ENCODE peak calls at places on chromosomes 1 and 21, in seven cellular contexts. I is dorsolateral prefrontal cortex, P is LNCaP clone FGC, M is colonic mucosa, Q is skeletal muscle cell, B is fibroblast of lung, W is pancreas. R is an unnamed sample.

GRCh38 chr1:156836041-156836654 is 19.5 kb upstream of the SH2D2A start:
- DNase-seq in I (no peak), P (no peak), M (no peak), Q (no peak), B (no peak), W (no peak), R (no peak)

GRCh38 chr1:184785529-184785928 is 30.9 kb upstream of the EDEM3 start:
- DNase-seq in I (no peak), P (no peak), M (no peak), Q (no peak), B (no peak), W (no peak), R (no peak)

GRCh38 chr1:237166593-237167077 is 124.7 kb downstream of the RYR2 start:
- DNase-seq in I (no peak), P (no peak), M (no peak), Q (no peak), B (peak; percentile 70), W (no peak), R (no peak)

GRCh38 chr1:3597599-3597964 is 13.7 kb downstream of the MEGF6 start:
- DNase-seq in I (no peak), P (no peak), M (no peak), Q (no peak), B (no peak), W (no peak), R (peak; percentile 80)

GRCh38 chr1:225532240-225532944 is 104.6 kb upstream of the LBR start:
- DNase-seq in I (no peak), P (no peak), M (no peak), Q (no peak), B (no peak), W (no peak), R (no peak)

GRCh38 chr1:186708578-186709203 is 28.5 kb upstream of the PTGS2 start:
- DNase-seq in I (no peak), P (no peak), M (no peak), Q (no peak), B (peak; percentile 13), W (no peak), R (no peak)

GRCh38 chr1:54944610-54945392 is 35.6 kb upstream of the TMEM61 start:
- DNase-seq in I (peak; percentile 81), P (peak; percentile 61), M (peak; percentile 75), Q (peak; percentile 39), B (peak; percentile 87), W (no peak), R (peak; percentile 83)

GRCh38 chr1:216621536-216621935 is 101.7 kb downstream of the ESRRG start:
- DNase-seq in I (no peak), P (no peak), M (no peak), Q (no peak), B (no peak), W (no peak), R (no peak)

GRCh38 chr1:203275656-203276272 is 29.6 kb upstream of the BTG2 start:
- DNase-seq in I (no peak), P (no peak), M (no peak), Q (no peak), B (no peak), W (no peak), R (no peak)

GRCh38 chr21:32782698-32783097 is 11.1 kb upstream of the PAXBP1 start:
- DNase-seq in I (no peak), P (no peak), M (no peak), Q (no peak), B (no peak), W (no peak), R (no peak)

GRCh38 chr1:3943123-3943431 is 43.0 kb upstream of the C1orf174 start:
- DNase-seq in I (no peak), P (no peak), M (no peak), Q (no peak), B (no peak), W (no peak), R (no peak)

GRCh38 chr1:61101461-61102440 is 19.4 kb downstream of the NFIA start:
- DNase-seq in I (no peak), P (no peak), M (no peak), Q (no peak), B (no peak), W (no peak), R (no peak)

GRCh38 chr1:236133802-236134201 is 8.5 kb upstream of the GPR137B start:
- DNase-seq in I (no peak), P (no peak), M (no peak), Q (no peak), B (no peak), W (no peak), R (no peak)

DNA sequence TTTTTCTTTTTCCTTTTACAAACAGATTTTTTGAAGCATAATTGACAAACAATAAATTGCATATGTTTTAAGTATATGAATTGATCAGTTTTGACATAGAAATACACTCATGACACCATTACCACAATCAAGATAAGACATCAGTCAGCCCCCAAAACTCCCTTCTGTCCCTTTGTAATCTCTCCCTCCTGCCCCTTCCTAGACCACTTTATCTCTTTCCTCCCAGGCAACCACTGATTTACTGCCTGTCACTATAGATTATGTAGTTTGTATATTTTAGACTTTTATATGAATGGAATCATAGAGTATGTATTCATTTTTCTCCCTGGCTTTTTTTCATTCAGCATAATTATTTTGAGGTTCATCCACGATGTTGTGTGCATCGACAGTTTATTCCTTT is 6.9 kb upstream of the SYT14 start:
- DNase-seq in I (no peak), P (no peak), M (no peak), Q (no peak), B (no peak), W (no peak), R (no peak)
- H3K4me3 ChIP-seq in I (no peak overlapping the region), P (no peak overlapping the region), M (no peak overlapping the region), Q (no peak overlapping the region), B (no peak overlapping the region), W (no peak overlapping the region), R (no peak overlapping the region)

DNA sequence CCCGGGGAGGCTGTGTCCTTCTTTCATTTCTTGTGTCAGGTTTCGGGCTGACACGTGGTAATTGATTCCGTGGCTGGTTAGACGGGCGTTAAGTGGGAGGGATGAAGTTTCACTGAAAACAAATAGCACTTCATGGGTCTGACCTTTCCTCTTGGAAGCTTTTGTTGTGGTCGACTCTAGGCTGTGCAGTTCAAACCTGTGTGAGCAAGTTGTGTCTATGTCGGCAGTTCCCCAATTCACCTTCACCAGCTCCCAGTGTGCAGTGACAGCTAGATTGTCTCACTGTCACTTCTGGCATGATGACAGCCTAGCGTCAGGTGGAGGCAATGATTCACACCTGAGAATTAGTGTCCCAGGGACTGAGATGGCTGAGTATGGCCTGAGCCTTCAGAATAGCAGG is 228.5 kb downstream of the SETD4 start:
- DNase-seq in I (no peak), P (no peak), M (no peak), Q (no peak), B (no peak), W (no peak), R (no peak)
- H3K4me3 ChIP-seq in I (no peak overlapping the region), P (no peak overlapping the region), M (no peak overlapping the region), Q (no peak overlapping the region), B (no peak overlapping the region), W (no peak overlapping the region), R (no peak overlapping the region)

GRCh38 chr1:200628223-200628868 is 7.8 kb upstream of the KIF14 start:
- DNase-seq in I (no peak), P (no peak), M (no peak), Q (no peak), B (no peak), W (no peak), R (no peak)
- H3K4me3 ChIP-seq in I (no peak overlapping the region), P (no peak overlapping the region), M (no peak overlapping the region), Q (no peak overlapping the region), B (no peak overlapping the region), W (no peak overlapping the region), R (no peak overlapping the region)

GRCh38 chr1:191368891-191369654 is 789.2 kb upstream of the RGS18 start:
- DNase-seq in I (no peak), P (no peak), M (no peak), Q (no peak), B (no peak), W (no peak), R (no peak)
- H3K4me3 ChIP-seq in I (no peak overlapping the region), P (peak overlapping the region; percentile 8), M (no peak overlapping the region), Q (no peak overlapping the region), B (no peak overlapping the region), W (peak overlapping the region; percentile 38), R (no peak overlapping the region)

DNA sequence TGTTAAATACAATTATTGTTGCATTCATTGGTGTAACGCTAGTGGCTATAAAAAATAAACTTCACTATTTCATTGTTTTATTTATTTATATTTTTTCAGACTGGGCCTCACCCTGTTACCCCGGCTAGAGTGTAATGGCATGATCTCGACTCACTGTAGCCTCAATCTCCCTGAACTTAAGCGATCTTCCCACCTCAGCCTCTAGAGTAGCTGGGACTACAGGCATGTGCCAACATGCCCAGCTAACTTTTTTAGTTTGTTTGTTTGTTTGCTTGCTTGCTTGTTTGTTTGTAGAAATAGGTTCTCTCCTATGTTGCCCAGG is 387.4 kb upstream of the PTBP2 start:
- DNase-seq in I (no peak), P (no peak), M (no peak), Q (no peak), B (no peak), W (no peak), R (no peak)
- H3K4me3 ChIP-seq in I (no peak overlapping the region), P (no peak overlapping the region), M (no peak overlapping the region), Q (no peak overlapping the region), B (no peak overlapping the region), W (no peak overlapping the region), R (no peak overlapping the region)

GRCh38 chr21:25967566-25968438 is 202.8 kb downstream of the APP start:
- DNase-seq in I (no peak), P (no peak), M (no peak), Q (no peak), B (no peak), W (no peak), R (no peak)
- H3K4me3 ChIP-seq in I (no peak overlapping the region), P (no peak overlapping the region), M (no peak overlapping the region), Q (no peak overlapping the region), B (no peak overlapping the region), W (no peak overlapping the region), R (no peak overlapping the region)